ENCODE peak calls at places on chromosome 15, in four cellular contexts. N is GM12891, O is body of pancreas, B is pons. A is an unnamed sample.

GRCh38 chr15:72281713-72282112 is 9.4 kb upstream of the PARP6 start:
- DNase-seq in O (no peak), B (no peak), N (no peak), A (peak)

GRCh38 chr15:28989239-28989830 is 103.6 kb downstream of the APBA2 start:
- DNase-seq in N (no peak), B (peak), O (no peak), A (no peak)

GRCh38 chr15:94177112-94177511 is 54.2 kb upstream of the MCTP2 start:
- DNase-seq in B (no peak), N (no peak), O (no peak), A (no peak)

GRCh38 chr15:69080203-69080957 is 65.9 kb downstream of the NOX5 start:
- DNase-seq in B (peak), N (no peak), O (no peak), A (no peak)

GRCh38 chr15:22978691-22979068 is 1.5 kb downstream of the CYFIP1 start:
- DNase-seq in B (no peak), O (no peak), N (no peak), A (no peak)

GRCh38 chr15:75358771-75359536 is 9.5 kb downstream of the MAN2C1 start:
- DNase-seq in O (no peak), B (no peak), N (no peak), A (no peak)

GRCh38 chr15:80674245-80674614 is 20.9 kb upstream of the ABHD17C start:
- DNase-seq in B (no peak), N (no peak), O (no peak), A (no peak)

GRCh38 chr15:33601461-33601860 is 290.7 kb downstream of the RYR3 start:
- DNase-seq in O (no peak), B (no peak), N (no peak), A (no peak)

GRCh38 chr15:31211353-31211752 is 109.8 kb upstream of the TRPM1 start:
- DNase-seq in O (no peak), B (no peak), N (no peak), A (no peak)